ENCODE peak calls at places on chromosome 4, in nine cellular contexts. J is suprapubic skin, L is tibial nerve, H is NB4, E is GM12878, K is spleen, W is A549, I is body of pancreas, D is breast epithelium. F is an unnamed sample.

GRCh38 chr4:20493761-20494353 is 206.4 kb upstream of the PACRGL start:
- DNase-seq in W (no peak), K (no peak), J (no peak), H (no peak), D (no peak), L (no peak), I (no peak), E (no peak), F (no peak)

GRCh38 chr4:151304226-151304625 is 21.2 kb downstream of the SH3D19 start:
- DNase-seq in E (no peak), L (no peak), D (no peak), K (no peak), W (no peak), J (no peak), I (no peak), H (no peak), F (no peak)

GRCh38 chr4:11152684-11153083 is 276.0 kb downstream of the HS3ST1 start:
- DNase-seq in D (no peak), J (no peak), E (no peak), W (no peak), L (no peak), K (no peak), H (no peak), I (no peak), F (no peak)

GRCh38 chr4:139229534-139230039 is 50.4 kb downstream of the MGARP start:
- DNase-seq in I (peak), W (peak), K (no peak), D (no peak), H (peak), J (no peak), L (peak), E (no peak), F (peak)

GRCh38 chr4:186931519-186931918 is 207.9 kb upstream of the FAT1 start:
- DNase-seq in D (no peak), I (no peak), W (no peak), H (no peak), L (no peak), K (no peak), J (no peak), E (no peak), F (no peak)

GRCh38 chr4:32025840-32026459 is 1305.8 kb downstream of the PCDH7 start:
- DNase-seq in W (peak), E (no peak), K (no peak), D (no peak), J (no peak), I (no peak), L (no peak), H (no peak), F (peak)

GRCh38 chr4:8171941-8172924 is 13.6 kb upstream of the ABLIM2 start:
- DNase-seq in I (no peak), K (peak), J (no peak), D (no peak), E (peak), H (no peak), W (no peak), L (no peak), F (no peak)

GRCh38 chr4:10104991-10105276 is 11.7 kb downstream of the WDR1 start:
- DNase-seq in L (no peak), E (no peak), H (no peak), W (no peak), K (no peak), D (no peak), I (no peak), J (no peak), F (no peak)

GRCh38 chr4:11214281-11214680 is 214.4 kb downstream of the HS3ST1 start:
- DNase-seq in J (no peak), E (no peak), L (no peak), K (no peak), I (no peak), H (no peak), W (no peak), D (no peak), F (no peak)

GRCh38 chr4:107800058-107800457 is 24.7 kb upstream of the SGMS2 start:
- DNase-seq in K (no peak), W (no peak), H (no peak), D (no peak), E (no peak), L (peak), J (no peak), I (no peak), F (no peak)

GRCh38 chr4:76300012-76300411 is 6.5 kb upstream of the STBD1 start:
- DNase-seq in J (no peak), W (no peak), D (no peak), H (peak), K (peak), I (no peak), L (no peak), E (no peak), F (no peak)

GRCh38 chr4:116101321-116101720 is 984.1 kb downstream of the TRAM1L1 start:
- DNase-seq in L (no peak), E (no peak), W (no peak), D (no peak), K (no peak), I (no peak), J (no peak), H (no peak), F (no peak)

GRCh38 chr4:119080721-119081541 is 54.7 kb upstream of the MYOZ2 start:
- DNase-seq in E (no peak), L (no peak), H (no peak), J (no peak), D (no peak), W (peak), K (no peak), I (no peak), F (no peak)

GRCh38 chr4:40395908-40396806 is 61.0 kb downstream of the CHRNA9 start:
- DNase-seq in H (no peak), L (peak), J (peak), I (peak), E (no peak), K (no peak), D (peak), W (no peak), F (no peak)

GRCh38 chr4:180828455-180829018 is 1414.7 kb upstream of the TENM3 start:
- DNase-seq in K (no peak), E (no peak), I (no peak), H (peak), D (no peak), W (no peak), J (no peak), L (peak), F (no peak)

GRCh38 chr4:25865586-25865985 is 2.8 kb upstream of the SEL1L3 start:
- DNase-seq in E (no peak), D (no peak), W (peak), J (no peak), I (peak), H (no peak), L (no peak), K (no peak), F (peak)

GRCh38 chr4:169229571-169230028 is 41.2 kb downstream of the SH3RF1 start:
- DNase-seq in I (no peak), W (peak), E (no peak), J (no peak), D (no peak), L (no peak), H (no peak), K (no peak), F (peak)

GRCh38 chr4:16665942-16666586 is 232.4 kb downstream of the LDB2 start:
- DNase-seq in J (no peak), E (no peak), L (no peak), D (no peak), K (no peak), H (no peak), I (no peak), W (no peak), F (no peak)

GRCh38 chr4:105714932-105715331 is 6.3 kb downstream of the GSTCD start:
- DNase-seq in D (no peak), E (no peak), K (no peak), W (no peak), H (no peak), J (no peak), I (no peak), L (no peak), F (no peak)

GRCh38 chr4:157405070-157405469 is 184.5 kb downstream of the GRIA2 start:
- DNase-seq in E (no peak), I (no peak), L (no peak), J (no peak), K (no peak), W (no peak), D (no peak), H (no peak), F (no peak)

GRCh38 chr4:105145913-105146285 is 777 bp upstream of the TET2 start:
- DNase-seq in J (peak), W (no peak), L (no peak), E (no peak), H (no peak), D (no peak), K (peak), I (peak), F (no peak)

GRCh38 chr4:121185960-121186359 is 21.8 kb upstream of the TNIP3 start:
- DNase-seq in L (no peak), H (peak), D (no peak), K (no peak), E (peak), J (no peak), I (no peak), W (no peak), F (no peak)

GRCh38 chr4:182880387-182881356 is 36.5 kb downstream of the DCTD start:
- DNase-seq in D (peak), L (no peak), H (no peak), K (peak), W (no peak), E (no peak), J (peak), I (no peak), F (no peak)

GRCh38 chr4:53196872-53197759 is 168.7 kb downstream of the SCFD2 start:
- DNase-seq in E (peak), D (no peak), W (peak), L (peak), K (no peak), H (peak), I (no peak), J (no peak), F (no peak)

GRCh38 chr4:137635108-137635507 is 102.8 kb upstream of the PCDH18 start:
- DNase-seq in I (no peak), W (no peak), E (no peak), L (peak), J (no peak), K (no peak), D (no peak), H (no peak), F (no peak)

GRCh38 chr4:42519803-42520417 is 122.6 kb downstream of the SHISA3 start:
- DNase-seq in W (peak), K (no peak), L (peak), E (peak), H (peak), D (no peak), J (no peak), I (peak), F (no peak)

GRCh38 chr4:140094701-140095420 is 59.1 kb downstream of the MAML3 start:
- DNase-seq in J (peak), W (no peak), I (peak), E (no peak), D (peak), L (peak), H (peak), K (peak), F (no peak)

GRCh38 chr4:15034071-15034764 is 31.9 kb downstream of the CPEB2 start:
- DNase-seq in W (no peak), D (no peak), J (no peak), L (no peak), H (no peak), I (no peak), K (no peak), E (no peak), F (no peak)

GRCh38 chr4:124846306-124846705 is 133.8 kb upstream of the ANKRD50 start:
- DNase-seq in W (no peak), L (no peak), D (no peak), K (no peak), H (no peak), J (no peak), I (no peak), E (no peak), F (no peak)

GRCh38 chr4:125314676-125315570 is at the start of gene FAT4:
- DNase-seq in I (peak), W (peak), K (peak), E (no peak), H (peak), D (peak), J (peak), L (peak), F (peak)

GRCh38 chr4:62014982-62015739 is 815.0 kb downstream of the ADGRL3 start:
- DNase-seq in K (no peak), I (no peak), H (no peak), J (no peak), D (no peak), W (no peak), L (no peak), E (no peak), F (no peak)

GRCh38 chr4:180665481-180665880 is 1577.7 kb upstream of the TENM3 start:
- DNase-seq in W (no peak), D (no peak), I (no peak), H (no peak), L (no peak), J (no peak), E (no peak), K (no peak), F (no peak)

GRCh38 chr4:102608190-102608589 is 107.0 kb downstream of the NFKB1 start:
- DNase-seq in W (no peak), E (no peak), L (no peak), I (no peak), J (no peak), H (no peak), D (no peak), K (no peak), F (peak)

GRCh38 chr4:140637836-140638235 is 69.1 kb upstream of the UCP1 start:
- DNase-seq in H (peak), D (no peak), K (no peak), W (peak), L (no peak), E (no peak), J (no peak), I (no peak), F (peak)

GRCh38 chr4:56728512-56728911 is 47.4 kb upstream of the HOPX start:
- DNase-seq in D (no peak), K (no peak), J (peak), I (peak), W (no peak), E (no peak), L (peak), H (peak), F (no peak)

GRCh38 chr4:58553679-58554078 is 1443.5 kb upstream of the IGFBP7 start:
- DNase-seq in J (no peak), K (no peak), E (no peak), H (no peak), W (no peak), I (no peak), D (no peak), L (no peak), F (no peak)

GRCh38 chr4:106763044-106763443 is 273.1 kb downstream of the DKK2 start:
- DNase-seq in K (no peak), I (no peak), W (no peak), J (no peak), L (no peak), H (no peak), E (no peak), D (no peak), F (no peak)

GRCh38 chr4:14566518-14566917 is 435.8 kb upstream of the CPEB2 start:
- DNase-seq in W (no peak), I (no peak), K (no peak), D (no peak), L (no peak), J (no peak), E (no peak), H (peak), F (no peak)

GRCh38 chr4:45910511-45910910 is 213.3 kb downstream of the GABRG1 start:
- DNase-seq in I (no peak), W (no peak), J (no peak), H (no peak), D (no peak), K (no peak), E (no peak), L (no peak), F (no peak)

GRCh38 chr4:87930629-87931028 is 44.9 kb upstream of the SPP1 start:
- DNase-seq in E (no peak), L (no peak), I (no peak), W (no peak), D (no peak), H (no peak), J (no peak), K (no peak), F (no peak)
- TF ChIP-seq POLR2A in E (no peak), L (no peak), I (no peak), W (no peak), D (no peak), H (no peak), J (no peak), K (no peak), F (no peak)

DNA sequence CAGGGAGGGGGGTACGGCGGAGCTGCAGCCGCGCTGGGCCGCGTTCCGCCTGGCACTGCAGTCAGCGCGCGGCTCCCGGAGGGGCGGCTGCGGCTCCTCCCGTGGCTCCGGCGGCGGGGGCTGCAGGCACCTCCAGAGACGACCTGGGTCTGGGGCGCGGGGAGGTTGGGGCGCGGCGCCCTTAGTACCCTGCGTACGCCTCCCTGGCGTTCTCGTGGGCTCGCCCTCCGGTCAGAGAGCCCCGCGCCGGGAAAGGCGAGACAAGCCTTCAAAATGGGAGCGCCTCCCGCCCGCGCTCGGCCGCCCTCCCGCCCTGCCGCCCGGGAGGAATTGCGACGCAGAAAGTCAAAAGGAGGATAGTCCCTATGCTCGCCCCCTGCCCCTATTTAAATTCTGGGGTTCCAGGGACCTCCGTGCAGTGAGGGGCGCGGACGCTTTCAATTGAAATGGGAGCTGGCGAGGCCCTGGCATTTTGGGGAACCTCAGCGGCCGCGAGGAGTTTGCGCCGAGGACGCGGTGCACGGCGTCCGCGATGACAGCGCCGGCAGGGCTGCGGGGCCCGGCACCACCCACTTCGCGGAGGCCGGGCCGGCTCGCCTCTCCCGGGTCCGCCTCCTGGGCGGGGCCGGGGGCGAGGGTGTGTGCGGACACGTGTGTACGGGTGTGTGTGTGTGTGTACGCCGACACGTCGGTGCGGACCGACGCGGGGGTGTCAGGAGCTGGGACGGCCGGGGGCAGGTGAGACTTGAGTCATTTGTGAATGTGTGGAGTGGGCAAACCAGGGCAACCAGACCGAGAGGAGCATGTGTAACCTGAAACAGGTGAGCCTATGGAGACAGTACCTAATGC is 544 bp downstream of the HERC3 start:
- DNase-seq in D (peak), L (peak), J (peak), W (peak), I (peak), K (peak), H (peak), E (peak), F (peak)
- TF ChIP-seq POLR2A in D (peak), L (peak), J (no peak), W (no peak), I (peak), K (no peak), H (no peak), E (peak), F (peak)

GRCh38 chr4:73603307-73603710 is 16.9 kb downstream of the RASSF6 start:
- DNase-seq in L (no peak), H (no peak), K (no peak), J (no peak), D (no peak), W (peak), I (peak), E (no peak), F (no peak)
- TF ChIP-seq POLR2A in L (no peak), H (no peak), K (no peak), J (no peak), D (no peak), W (no peak), I (no peak), E (no peak), F (no peak)

GRCh38 chr4:2262944-2263250 is 988 bp upstream of the MXD4 start:
- DNase-seq in H (no peak), J (no peak), W (no peak), K (no peak), D (no peak), L (no peak), I (no peak), E (no peak), F (no peak)

GRCh38 chr4:2263701-2264321 is 1.9 kb upstream of the MXD4 start:
- DNase-seq in E (no peak), W (no peak), L (no peak), K (peak), D (no peak), J (peak), I (peak), H (no peak), F (no peak)

GRCh38 chr4:2261853-2262144 is at the start of gene MXD4:
- DNase-seq in K (no peak), I (no peak), H (no peak), J (no peak), L (no peak), D (no peak), E (no peak), W (no peak), F (peak)

GRCh38 chr4:2261110-2261852 is 628 bp downstream of the MXD4 start:
- DNase-seq in E (no peak), I (peak), L (no peak), J (peak), D (peak), H (peak), W (peak), K (peak), F (peak)

DNA sequence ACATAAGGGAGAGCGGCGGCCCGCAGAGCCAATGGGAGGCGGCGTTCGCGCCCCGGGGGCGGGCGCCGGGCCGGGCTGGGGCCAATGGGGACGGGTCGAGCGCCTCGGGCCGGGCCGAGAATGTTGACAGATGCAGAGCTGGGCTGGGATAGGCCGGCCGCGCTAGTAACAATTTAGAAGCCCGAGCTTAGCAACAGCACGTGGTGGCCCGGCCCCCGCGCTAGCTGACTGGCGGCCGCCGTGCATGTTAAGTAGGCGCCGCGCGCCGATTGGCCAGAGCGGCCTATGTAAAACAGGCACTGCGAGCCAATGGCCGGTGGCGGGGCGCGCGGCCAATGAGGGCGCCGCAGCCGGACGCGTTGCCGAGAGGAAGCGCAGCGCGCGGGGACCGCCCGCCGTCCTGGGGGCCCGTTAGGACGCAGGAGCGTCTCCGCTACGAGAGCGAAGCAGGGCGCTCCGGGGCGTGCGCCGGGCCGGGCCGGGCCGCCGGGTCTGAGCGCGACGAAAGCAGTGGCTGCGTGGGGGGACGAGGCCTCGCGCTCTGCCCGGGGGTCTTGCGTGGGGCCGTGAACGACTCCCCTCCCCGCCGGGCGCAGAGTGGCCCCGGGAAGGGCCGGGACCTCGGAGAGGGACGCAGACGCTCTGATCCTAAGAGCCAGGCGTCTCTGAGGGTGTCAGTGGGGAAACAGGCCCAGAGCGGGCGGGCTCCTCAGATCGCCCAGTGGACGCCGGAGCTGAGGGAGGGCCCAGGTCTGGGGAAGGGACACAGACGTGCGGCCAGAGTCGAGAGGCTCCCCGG is 435 bp upstream of the MXD4 start:
- DNase-seq in E (peak), W (peak), H (peak), K (peak), D (peak), J (peak), I (peak), L (peak), F (peak)
- TF ChIP-seq POLR2A in E (peak), W (peak), H (peak), K (peak), D (peak), J (no peak), I (peak), L (peak), F (peak)

F was measured in H54.